ENCODE peak calls at places on chromosomes 12 and 14, in seven cellular contexts. R is GM23248, U is transverse colon, M is psoas muscle, Z is iPS DF 6.9, Q is foreskin fibroblast, G is A549. D is an unnamed sample.
A peak's percentile ranks its signal among the peaks of the same experiment; 100 is the strongest.

GRCh38 chr12:111248981-111249380 is 119.9 kb downstream of the PHETA1 start:
- DNase-seq in R (peak; percentile 43), Q (peak; percentile 63), U (no peak), Z (no peak), M (no peak), G (peak; percentile 43), D (no peak)

GRCh38 chr14:30584058-30584630 is 25.2 kb downstream of the G2E3 start:
- DNase-seq in Z (no peak), U (no peak), Q (peak; percentile 24), M (no peak), R (no peak), G (no peak), D (no peak)

GRCh38 chr14:102819176-102819628 is 42.0 kb downstream of the TRAF3 start:
- DNase-seq in R (no peak), U (peak; percentile 72), Q (no peak), M (no peak), G (no peak), Z (no peak), D (no peak)

GRCh38 chr14:24071144-24071697 is at the start of gene CPNE6:
- DNase-seq in R (no peak), U (no peak), Q (no peak), M (no peak), Z (no peak), G (no peak), D (no peak)

GRCh38 chr12:50708619-50709018 is 55.3 kb upstream of the ATF1 start:
- DNase-seq in U (no peak), Q (peak; percentile 14), M (no peak), G (no peak), Z (no peak), R (peak; percentile 51), D (no peak)

GRCh38 chr12:95551305-95551704 is at the start of gene USP44:
- DNase-seq in Z (peak; percentile 81), G (no peak), U (no peak), M (no peak), R (no peak), Q (no peak), D (no peak)

GRCh38 chr12:76080729-76081415 is 3.6 kb downstream of the NAP1L1 start:
- DNase-seq in G (peak; percentile 38), Z (no peak), U (no peak), M (no peak), R (peak; percentile 22), Q (peak; percentile 6), D (no peak)

GRCh38 chr12:54300732-54301427 is at the start of gene NFE2:
- DNase-seq in Z (peak; percentile 71), R (peak; percentile 83), Q (peak; percentile 86), M (peak; percentile 46), G (peak; percentile 63), U (peak; percentile 54), D (no peak)

GRCh38 chr12:79444089-79444488 is 246.7 kb downstream of the PAWR start:
- DNase-seq in G (no peak), Z (no peak), Q (peak; percentile 78), U (no peak), M (no peak), R (peak; percentile 53), D (no peak)

GRCh38 chr14:77068515-77069200 is 29.4 kb upstream of the CIPC start:
- DNase-seq in M (no peak), G (no peak), Q (no peak), R (no peak), Z (no peak), U (no peak), D (no peak)

GRCh38 chr12:8943565-8944186 is 5.8 kb downstream of the M6PR start:
- DNase-seq in G (no peak), Q (no peak), Z (no peak), U (no peak), R (no peak), M (no peak), D (no peak)

GRCh38 chr14:72254202-72254939 is 322.1 kb downstream of the RGS6 start:
- DNase-seq in Q (no peak), Z (no peak), U (no peak), R (no peak), M (no peak), G (no peak), D (no peak)

GRCh38 chr12:26275313-26276257 is 80.2 kb downstream of the SSPN start:
- DNase-seq in G (no peak), Q (peak; percentile 52), R (no peak), Z (no peak), U (no peak), M (no peak), D (no peak)

GRCh38 chr14:35949933-35950332 is 123.8 kb downstream of the BRMS1L start:
- DNase-seq in Q (no peak), M (no peak), R (no peak), G (no peak), Z (no peak), U (no peak), D (no peak)

GRCh38 chr12:122981036-122981471 is 573 bp downstream of the ARL6IP4 start:
- DNase-seq in Z (no peak), R (peak; percentile 61), U (no peak), M (no peak), G (no peak), Q (peak; percentile 62), D (no peak)

GRCh38 chr14:22997676-22998323 is 12.1 kb downstream of the C14orf93 start:
- DNase-seq in G (no peak), R (no peak), Z (no peak), M (no peak), U (no peak), Q (no peak), D (no peak)
- H3K4me3 ChIP-seq in G (no peak overlapping the region), R (no peak overlapping the region), Z (no peak overlapping the region), M (no peak overlapping the region), U (no peak overlapping the region), Q (no peak overlapping the region), D (no peak overlapping the region)

DNA sequence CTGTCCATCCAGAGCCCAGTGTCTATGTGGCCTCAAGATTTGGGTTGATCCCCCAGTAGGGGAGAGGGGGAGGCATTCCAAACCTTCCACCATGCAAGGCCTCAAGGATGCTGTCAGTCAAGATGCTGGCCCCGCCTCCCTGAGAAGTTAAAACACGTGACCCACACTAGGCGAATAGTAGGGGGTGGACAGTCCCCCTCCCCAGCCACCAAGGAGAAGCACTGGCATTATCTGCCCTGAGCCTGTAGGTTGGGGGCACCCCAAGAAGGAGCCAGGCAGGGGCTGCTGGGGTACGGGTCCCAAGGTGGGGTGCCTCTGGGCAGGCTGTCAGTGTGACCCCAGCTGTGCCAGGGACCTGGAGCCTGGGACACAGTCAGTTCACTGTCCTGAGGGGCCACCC is 2.3 kb downstream of the SLC25A29 start:
- DNase-seq in G (no peak), Z (no peak), Q (no peak), M (no peak), R (no peak), U (no peak), D (no peak)
- H3K4me3 ChIP-seq in G (no peak overlapping the region), Z (no peak overlapping the region), Q (no peak overlapping the region), M (no peak overlapping the region), R (no peak overlapping the region), U (no peak overlapping the region), D (no peak overlapping the region)

GRCh38 chr14:37170237-37170636 is 2.2 kb downstream of the SLC25A21 start:
- DNase-seq in G (no peak), R (no peak), Q (no peak), Z (no peak), M (no peak), U (no peak), D (no peak)

GRCh38 chr14:37165794-37166193 is 6.6 kb downstream of the SLC25A21 start:
- DNase-seq in Z (no peak), Q (no peak), U (no peak), M (no peak), G (no peak), R (no peak), D (no peak)

GRCh38 chr14:37167151-37168047 is 5.0 kb downstream of the SLC25A21 start:
- DNase-seq in M (no peak), G (no peak), Z (no peak), Q (no peak), U (no peak), R (no peak), D (no peak)

GRCh38 chr14:37170993-37171392 is 1.4 kb downstream of the SLC25A21 start:
- DNase-seq in G (no peak), U (no peak), M (no peak), Q (no peak), R (no peak), Z (no peak), D (no peak)

DNA sequence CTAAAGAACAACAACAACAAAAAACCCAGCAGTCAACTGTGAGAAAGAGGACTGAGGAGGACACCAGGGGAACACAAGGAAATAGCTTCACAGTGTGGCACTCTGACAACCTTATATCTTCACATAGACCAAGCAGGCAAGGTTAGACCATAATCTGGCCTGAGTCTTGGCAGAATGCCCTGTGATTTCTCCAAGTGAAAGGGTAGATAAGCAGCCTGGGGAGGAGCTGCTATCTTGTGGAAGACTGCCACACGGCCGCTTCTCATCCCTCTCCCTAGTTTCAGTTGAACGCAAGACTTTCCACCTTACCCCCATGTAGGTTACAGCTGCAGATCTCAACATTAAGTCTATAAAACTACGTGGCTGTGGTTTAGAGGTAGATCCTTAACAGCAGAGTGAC is 3.7 kb downstream of the SLC25A21 start:
- DNase-seq in M (no peak), Z (no peak), R (no peak), G (no peak), U (no peak), Q (no peak), D (no peak)
- H3K4me3 ChIP-seq in M (no peak overlapping the region), Z (no peak overlapping the region), R (no peak overlapping the region), G (no peak overlapping the region), U (no peak overlapping the region), Q (no peak overlapping the region), D (no peak overlapping the region)

GRCh38 chr14:103878180-103878579 is 30.8 kb upstream of the PPP1R13B start:
- DNase-seq in G (no peak), Z (no peak), M (no peak), R (no peak), Q (no peak), U (no peak), D (no peak)

GRCh38 chr14:103880986-103881926 is 33.9 kb upstream of the PPP1R13B start:
- DNase-seq in Z (no peak), G (no peak), R (no peak), U (no peak), M (peak; percentile 45), Q (no peak), D (no peak)

GRCh38 chr14:103879118-103879569 is 31.8 kb upstream of the PPP1R13B start:
- DNase-seq in G (no peak), Q (no peak), R (no peak), Z (no peak), M (no peak), U (no peak), D (no peak)

GRCh38 chr14:103880334-103880985 is 33.1 kb upstream of the PPP1R13B start:
- DNase-seq in R (peak; percentile 78), U (peak; percentile 72), M (peak; percentile 83), Q (peak; percentile 86), G (peak; percentile 54), Z (no peak), D (no peak)

DNA sequence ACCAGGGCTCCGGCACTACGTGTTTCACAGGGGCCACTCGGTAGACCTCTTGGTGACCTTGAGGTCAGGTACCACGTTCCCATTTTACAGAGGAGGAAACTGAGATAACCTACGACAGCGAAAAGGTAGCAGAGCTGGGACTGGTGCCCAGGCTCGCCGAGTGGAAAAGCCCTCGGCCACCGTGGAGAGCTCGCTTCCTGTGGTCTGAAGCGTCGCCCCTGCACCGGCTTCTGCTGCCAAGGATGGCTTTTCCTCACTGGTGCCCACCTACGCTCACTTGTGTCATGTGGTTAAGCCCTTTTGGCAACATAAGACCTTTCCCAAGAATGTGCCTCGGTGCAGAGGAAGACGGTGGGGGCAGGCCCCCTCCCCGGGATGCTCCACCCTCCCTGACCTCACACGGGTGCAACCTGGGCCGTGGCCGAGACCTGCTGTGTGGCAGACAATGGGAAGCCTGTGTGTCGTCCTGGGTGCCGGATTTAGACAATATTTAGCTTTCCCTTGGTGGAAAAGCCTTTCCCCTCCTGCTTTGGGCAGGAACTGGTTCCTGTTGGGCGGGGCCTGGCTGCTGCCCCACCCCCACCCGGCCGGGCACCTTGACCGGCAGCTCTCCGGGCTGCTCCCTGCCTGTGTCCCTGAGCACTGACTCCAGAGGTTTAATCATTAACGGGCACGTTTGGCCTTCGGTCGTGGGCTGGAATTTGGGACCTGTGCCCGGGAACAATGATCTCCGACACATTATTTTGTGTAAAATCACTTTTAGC is 32.4 kb upstream of the PPP1R13B start:
- DNase-seq in Z (no peak), M (peak; percentile 51), G (peak; percentile 97), Q (peak; percentile 59), U (peak; percentile 84), R (peak; percentile 66), D (no peak)
- H3K4me3 ChIP-seq in Z (no peak overlapping the region), M (peak overlapping the region; percentile 26), G (peak overlapping the region; percentile 35), Q (peak overlapping the region; percentile 11), U (peak overlapping the region; percentile 5), R (peak overlapping the region; percentile 63), D (peak overlapping the region; percentile 47)

D was measured in SK-N-MC.